ENCODE peak calls at places on chromosomes 3 and 15, in six cellular contexts. P, S, H, L, G and A are unnamed samples.

GRCh38 chr3:62659660-62660059 is 215.6 kb downstream of the CADPS start:
- DNase-seq in P (no peak), S (no peak), H (no peak), L (no peak), G (no peak), A (no peak)

GRCh38 chr3:59772416-59773408 is 722.9 kb upstream of the CFAP20DC start:
- DNase-seq in P (no peak), S (no peak), H (no peak), L (no peak), G (no peak), A (no peak)

GRCh38 chr3:173739716-173740115 is 342.2 kb downstream of the NLGN1 start:
- DNase-seq in P (no peak), S (no peak), H (no peak), L (no peak), G (peak), A (peak)

GRCh38 chr15:33458421-33458820 is 147.7 kb downstream of the RYR3 start:
- DNase-seq in P (peak), S (no peak), H (no peak), L (no peak), G (peak), A (no peak)

GRCh38 chr15:62506217-62506805 is 341.2 kb upstream of the C2CD4B start:
- DNase-seq in P (peak), S (peak), H (no peak), L (peak), G (peak), A (peak)

GRCh38 chr15:67127925-67128324 is 62.5 kb downstream of the SMAD3 start:
- DNase-seq in P (peak), S (no peak), H (no peak), L (no peak), G (peak), A (peak)

GRCh38 chr3:87595798-87596197 is 319.4 kb upstream of the POU1F1 start:
- DNase-seq in P (peak), S (peak), H (no peak), L (no peak), G (peak), A (no peak)

GRCh38 chr15:37765809-37766208 is 168.6 kb upstream of the TMCO5A start:
- DNase-seq in P (no peak), S (no peak), H (no peak), L (no peak), G (no peak), A (peak)

GRCh38 chr15:33194237-33194636 is 277 bp downstream of the FMN1 start:
- DNase-seq in P (no peak), S (no peak), H (peak), L (no peak), G (no peak), A (no peak)

GRCh38 chr3:55488398-55489055 is 1.4 kb upstream of the WNT5A start:
- DNase-seq in P (peak), S (peak), H (peak), L (peak), G (peak), A (peak)

GRCh38 chr3:23740517-23741402 is 65.0 kb upstream of the UBE2E1 start:
- DNase-seq in P (peak), S (no peak), H (no peak), L (no peak), G (peak), A (peak)

GRCh38 chr3:64321747-64322146 is 96.5 kb upstream of the PRICKLE2 start:
- DNase-seq in P (peak), S (no peak), H (no peak), L (no peak), G (peak), A (peak)

DNA sequence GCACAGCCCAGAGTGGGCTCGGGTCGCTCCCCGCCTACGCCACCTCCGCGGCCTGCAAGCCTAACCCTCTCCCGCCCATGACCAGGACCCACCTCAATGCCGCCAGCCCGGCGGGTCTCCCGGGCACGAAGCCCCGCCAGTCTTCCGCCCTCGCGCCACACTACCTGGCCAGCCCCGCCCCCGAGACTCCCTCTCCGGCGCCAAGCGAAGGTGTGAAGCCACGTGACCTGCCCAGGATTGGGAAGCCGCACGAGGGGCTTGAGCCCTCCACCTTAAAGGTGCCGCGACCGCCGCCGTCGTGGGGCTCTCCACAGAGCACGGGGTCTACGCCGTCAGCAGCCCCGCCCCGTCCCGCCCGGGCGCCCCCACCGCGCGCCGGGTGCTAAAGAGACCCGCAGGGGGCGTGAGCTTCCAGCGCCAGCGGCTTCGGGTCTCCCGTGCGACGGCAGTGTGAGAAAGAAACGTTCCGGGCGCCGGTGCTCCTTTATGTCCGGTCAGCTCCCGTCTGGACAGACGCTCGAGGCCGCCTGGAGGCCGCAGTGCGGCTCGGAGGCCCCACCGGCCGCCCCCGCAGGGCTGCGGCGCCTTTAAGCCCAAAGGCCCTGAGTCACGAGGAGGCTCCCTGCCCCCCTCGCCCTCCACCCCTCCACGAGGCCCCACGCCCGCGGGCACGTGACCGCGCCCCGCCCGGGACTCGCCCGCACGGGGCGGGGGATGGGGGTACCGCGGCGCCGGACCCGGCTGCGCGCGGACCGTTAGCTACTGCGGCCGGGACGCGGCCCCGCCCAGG is at the start of gene CPEB1:
- DNase-seq in P (no peak), S (no peak), H (peak), L (peak), G (no peak), A (peak)
- H3K4me3 ChIP-seq in P (peak), S (peak), H (peak), L (peak), G (peak), A (peak)

GRCh38 chr3:136545664-136546266 is 206.4 kb downstream of the STAG1 start:
- DNase-seq in P (peak), S (no peak), H (no peak), L (no peak), G (peak), A (peak)

GRCh38 chr3:136547293-136547692 is 204.9 kb downstream of the STAG1 start:
- DNase-seq in P (peak), S (no peak), H (no peak), L (no peak), G (peak), A (peak)

GRCh38 chr3:136543385-136543784 is 208.8 kb downstream of the STAG1 start:
- DNase-seq in P (peak), S (no peak), H (no peak), L (no peak), G (peak), A (peak)

GRCh38 chr3:136544532-136544931 is 207.6 kb downstream of the STAG1 start:
- DNase-seq in P (no peak), S (no peak), H (no peak), L (no peak), G (no peak), A (peak)

GRCh38 chr3:136546718-136547117 is 205.5 kb downstream of the STAG1 start:
- DNase-seq in P (peak), S (no peak), H (no peak), L (no peak), G (peak), A (no peak)
- TF ChIP-seq CTCF in P (no peak), S (no peak), H (no peak), L (no peak), G (peak), A (peak)

GRCh38 chr15:41480396-41481140 is 13.1 kb upstream of the ITPKA start:
- DNase-seq in P (no peak), S (no peak), H (no peak), L (no peak), G (no peak), A (no peak)

GRCh38 chr15:41483519-41483918 is 10.2 kb upstream of the ITPKA start:
- DNase-seq in P (no peak), S (no peak), H (no peak), L (no peak), G (no peak), A (no peak)

GRCh38 chr15:41482070-41482469 is 11.6 kb upstream of the ITPKA start:
- DNase-seq in P (no peak), S (no peak), H (no peak), L (no peak), G (no peak), A (no peak)

GRCh38 chr15:41483115-41483514 is 10.6 kb upstream of the ITPKA start:
- DNase-seq in P (no peak), S (no peak), H (no peak), L (no peak), G (no peak), A (no peak)

DNA sequence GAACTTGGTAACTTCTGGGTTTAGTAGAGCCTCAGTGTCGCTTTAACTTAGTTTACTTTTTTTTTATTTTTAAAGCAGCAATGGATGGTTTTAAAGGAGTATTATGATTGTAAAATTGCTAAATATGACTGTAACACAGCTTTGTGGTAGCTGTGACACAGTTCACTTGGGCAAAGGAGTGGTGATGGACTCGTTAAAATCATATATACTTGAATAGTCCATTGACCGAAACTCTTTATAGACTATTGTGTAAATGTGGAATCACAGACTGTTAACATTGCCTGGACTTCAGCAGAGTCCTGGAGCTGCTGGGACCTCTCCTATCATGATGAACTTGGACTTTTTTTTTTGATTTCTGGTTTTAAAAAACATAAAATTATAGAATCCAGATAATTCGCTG is 11.2 kb upstream of the ITPKA start:
- DNase-seq in P (no peak), S (no peak), H (no peak), L (no peak), G (no peak), A (no peak)
- H3K4me3 ChIP-seq in P (no peak), S (no peak), H (no peak), L (no peak), G (no peak), A (no peak)

DNA sequence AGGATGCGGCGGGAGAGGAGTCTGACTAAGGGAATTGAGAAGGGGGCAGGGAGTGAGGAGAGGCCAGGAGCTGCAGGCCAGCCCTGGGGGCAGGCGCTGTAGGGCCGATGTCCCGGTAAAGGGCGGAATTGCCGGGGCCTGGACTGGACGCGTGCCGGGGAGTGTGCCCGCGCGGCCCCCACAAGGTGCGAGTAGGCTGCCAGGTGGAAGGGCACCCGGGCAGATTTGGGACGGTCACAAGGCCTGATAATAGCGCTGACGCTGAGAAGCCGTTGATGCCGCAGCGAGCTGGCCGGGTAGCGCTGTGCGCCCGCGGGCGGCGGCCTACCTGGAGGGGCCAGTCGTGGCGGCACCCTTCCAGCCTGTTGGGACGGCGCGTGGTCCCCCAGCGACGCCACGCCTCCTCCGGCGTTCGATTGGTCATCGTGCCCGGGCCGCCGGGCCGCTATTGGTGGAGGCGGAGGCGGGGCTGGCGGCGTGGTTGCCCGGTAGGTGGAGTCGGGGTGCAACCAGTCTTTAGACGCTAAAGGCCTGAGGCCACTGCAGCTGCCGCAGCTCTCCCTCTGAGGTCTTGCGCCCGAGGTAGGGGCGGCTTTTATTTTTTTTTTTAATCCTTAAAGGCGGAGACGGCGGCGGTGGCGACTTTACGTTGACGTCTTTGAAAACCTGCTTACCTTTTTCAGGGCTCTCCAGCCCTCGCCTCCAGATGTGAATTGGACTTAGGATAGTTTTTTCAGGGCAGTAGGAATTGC is 919 bp downstream of the SLC25A38 start:
- DNase-seq in P (peak), S (peak), H (peak), L (peak), G (peak), A (peak)
- TF ChIP-seq CTCF in P (no peak), S (peak), H (no peak), L (peak), G (no peak), A (no peak)